ENCODE peak calls at places on chromosomes 12 and 14, in ten cellular contexts. One of them, this sample, is unnamed.

GRCh38 chr14:47278233-47278842 is 397.1 kb downstream of the MDGA2 start:
- DNase-seq in GM04504: no peak
- DNase-seq in PC-3: peak
- DNase-seq in retinal pigment epithelial cell: no peak
- DNase-seq in gastrocnemius medialis: no peak
- DNase-seq in nephron progenitor cell: peak
- DNase-seq in AG08396: peak
- DNase-seq in left ventricle myocardium inferior: no peak
- DNase-seq in activated gamma-delta T cell treated with Interleukin-2 at 50 U/mL for 16 hours: peak
- DNase-seq in renal cortical epithelial cell: peak
- DNase-seq in this sample: peak

GRCh38 chr12:49059385-49060232 is 985 bp downstream of the KMT2D start:
- DNase-seq in GM04504: no peak
- DNase-seq in activated gamma-delta T cell treated with Interleukin-2 at 50 U/mL for 16 hours: no peak
- DNase-seq in gastrocnemius medialis: no peak
- DNase-seq in left ventricle myocardium inferior: no peak
- DNase-seq in PC-3: peak
- DNase-seq in nephron progenitor cell: peak
- DNase-seq in retinal pigment epithelial cell: no peak
- DNase-seq in AG08396: peak
- DNase-seq in renal cortical epithelial cell: no peak
- DNase-seq in this sample: no peak

GRCh38 chr12:94831081-94831747 is 172.3 kb downstream of the NDUFA12 start:
- DNase-seq in retinal pigment epithelial cell: no peak
- DNase-seq in activated gamma-delta T cell treated with Interleukin-2 at 50 U/mL for 16 hours: no peak
- DNase-seq in renal cortical epithelial cell: no peak
- DNase-seq in gastrocnemius medialis: no peak
- DNase-seq in AG08396: no peak
- DNase-seq in PC-3: no peak
- DNase-seq in nephron progenitor cell: no peak
- DNase-seq in GM04504: no peak
- DNase-seq in left ventricle myocardium inferior: no peak
- DNase-seq in this sample: no peak

GRCh38 chr14:88129306-88130056 is 124.5 kb downstream of the GPR65 start:
- DNase-seq in PC-3: peak
- DNase-seq in activated gamma-delta T cell treated with Interleukin-2 at 50 U/mL for 16 hours: no peak
- DNase-seq in retinal pigment epithelial cell: no peak
- DNase-seq in gastrocnemius medialis: peak
- DNase-seq in GM04504: peak
- DNase-seq in left ventricle myocardium inferior: no peak
- DNase-seq in AG08396: peak
- DNase-seq in nephron progenitor cell: no peak
- DNase-seq in renal cortical epithelial cell: no peak
- DNase-seq in this sample: no peak

GRCh38 chr12:104567832-104568490 is 111.2 kb downstream of the CHST11 start:
- DNase-seq in AG08396: no peak
- DNase-seq in nephron progenitor cell: no peak
- DNase-seq in renal cortical epithelial cell: no peak
- DNase-seq in activated gamma-delta T cell treated with Interleukin-2 at 50 U/mL for 16 hours: no peak
- DNase-seq in PC-3: no peak
- DNase-seq in gastrocnemius medialis: no peak
- DNase-seq in left ventricle myocardium inferior: no peak
- DNase-seq in retinal pigment epithelial cell: no peak
- DNase-seq in GM04504: no peak
- DNase-seq in this sample: no peak

GRCh38 chr12:69648476-69648875 is 37.8 kb upstream of the LRRC10 start:
- DNase-seq in GM04504: peak
- DNase-seq in nephron progenitor cell: no peak
- DNase-seq in left ventricle myocardium inferior: no peak
- DNase-seq in AG08396: peak
- DNase-seq in PC-3: peak
- DNase-seq in renal cortical epithelial cell: peak
- DNase-seq in retinal pigment epithelial cell: no peak
- DNase-seq in gastrocnemius medialis: no peak
- DNase-seq in activated gamma-delta T cell treated with Interleukin-2 at 50 U/mL for 16 hours: no peak
- DNase-seq in this sample: no peak

GRCh38 chr14:70094631-70095030 is 94.1 kb downstream of the SLC8A3 start:
- DNase-seq in activated gamma-delta T cell treated with Interleukin-2 at 50 U/mL for 16 hours: no peak
- DNase-seq in retinal pigment epithelial cell: no peak
- DNase-seq in PC-3: no peak
- DNase-seq in AG08396: no peak
- DNase-seq in GM04504: no peak
- DNase-seq in left ventricle myocardium inferior: no peak
- DNase-seq in nephron progenitor cell: no peak
- DNase-seq in gastrocnemius medialis: no peak
- DNase-seq in renal cortical epithelial cell: no peak
- DNase-seq in this sample: no peak

GRCh38 chr14:23300687-23301223 is 1.9 kb downstream of the PPP1R3E start:
- DNase-seq in PC-3: peak
- DNase-seq in GM04504: no peak
- DNase-seq in nephron progenitor cell: no peak
- DNase-seq in gastrocnemius medialis: peak
- DNase-seq in retinal pigment epithelial cell: no peak
- DNase-seq in renal cortical epithelial cell: no peak
- DNase-seq in activated gamma-delta T cell treated with Interleukin-2 at 50 U/mL for 16 hours: no peak
- DNase-seq in AG08396: peak
- DNase-seq in left ventricle myocardium inferior: peak
- DNase-seq in this sample: no peak

GRCh38 chr14:101480022-101480746 is 81.1 kb upstream of the DIO3 start:
- DNase-seq in gastrocnemius medialis: no peak
- DNase-seq in GM04504: no peak
- DNase-seq in PC-3: no peak
- DNase-seq in nephron progenitor cell: no peak
- DNase-seq in renal cortical epithelial cell: no peak
- DNase-seq in AG08396: no peak
- DNase-seq in retinal pigment epithelial cell: no peak
- DNase-seq in activated gamma-delta T cell treated with Interleukin-2 at 50 U/mL for 16 hours: no peak
- DNase-seq in left ventricle myocardium inferior: no peak
- DNase-seq in this sample: no peak

GRCh38 chr12:64304571-64304970 is 82.5 kb upstream of the KICS2 start:
- DNase-seq in retinal pigment epithelial cell: no peak
- DNase-seq in GM04504: no peak
- DNase-seq in nephron progenitor cell: no peak
- DNase-seq in activated gamma-delta T cell treated with Interleukin-2 at 50 U/mL for 16 hours: no peak
- DNase-seq in gastrocnemius medialis: no peak
- DNase-seq in AG08396: no peak
- DNase-seq in left ventricle myocardium inferior: no peak
- DNase-seq in renal cortical epithelial cell: peak
- DNase-seq in PC-3: no peak
- DNase-seq in this sample: no peak

GRCh38 chr14:104291123-104292000 is 153.0 kb downstream of the KIF26A start:
- DNase-seq in PC-3: peak
- DNase-seq in activated gamma-delta T cell treated with Interleukin-2 at 50 U/mL for 16 hours: no peak
- DNase-seq in AG08396: no peak
- DNase-seq in gastrocnemius medialis: peak
- DNase-seq in retinal pigment epithelial cell: no peak
- DNase-seq in GM04504: no peak
- DNase-seq in renal cortical epithelial cell: no peak
- DNase-seq in left ventricle myocardium inferior: peak
- DNase-seq in nephron progenitor cell: no peak
- DNase-seq in this sample: no peak

GRCh38 chr14:54025661-54026060 is 69.0 kb upstream of the BMP4 start:
- DNase-seq in renal cortical epithelial cell: peak
- DNase-seq in gastrocnemius medialis: no peak
- DNase-seq in left ventricle myocardium inferior: no peak
- DNase-seq in retinal pigment epithelial cell: peak
- DNase-seq in GM04504: no peak
- DNase-seq in PC-3: peak
- DNase-seq in nephron progenitor cell: no peak
- DNase-seq in AG08396: peak
- DNase-seq in activated gamma-delta T cell treated with Interleukin-2 at 50 U/mL for 16 hours: no peak
- DNase-seq in this sample: no peak

GRCh38 chr14:36028218-36028617 is 148.3 kb downstream of the PTCSC3 start:
- DNase-seq in GM04504: no peak
- DNase-seq in renal cortical epithelial cell: no peak
- DNase-seq in AG08396: no peak
- DNase-seq in nephron progenitor cell: no peak
- DNase-seq in gastrocnemius medialis: no peak
- DNase-seq in left ventricle myocardium inferior: no peak
- DNase-seq in activated gamma-delta T cell treated with Interleukin-2 at 50 U/mL for 16 hours: no peak
- DNase-seq in PC-3: peak
- DNase-seq in retinal pigment epithelial cell: no peak
- DNase-seq in this sample: no peak

GRCh38 chr14:34872822-34873590 is 2.2 kb downstream of the BAZ1A start:
- DNase-seq in GM04504: peak
- DNase-seq in AG08396: peak
- DNase-seq in gastrocnemius medialis: no peak
- DNase-seq in activated gamma-delta T cell treated with Interleukin-2 at 50 U/mL for 16 hours: no peak
- DNase-seq in nephron progenitor cell: no peak
- DNase-seq in PC-3: no peak
- DNase-seq in retinal pigment epithelial cell: peak
- DNase-seq in left ventricle myocardium inferior: no peak
- DNase-seq in renal cortical epithelial cell: peak
- DNase-seq in this sample: peak

GRCh38 chr12:68944296-68945076 is 11.5 kb upstream of the CPM start:
- DNase-seq in retinal pigment epithelial cell: no peak
- DNase-seq in nephron progenitor cell: no peak
- DNase-seq in gastrocnemius medialis: no peak
- DNase-seq in AG08396: no peak
- DNase-seq in activated gamma-delta T cell treated with Interleukin-2 at 50 U/mL for 16 hours: no peak
- DNase-seq in left ventricle myocardium inferior: no peak
- DNase-seq in GM04504: no peak
- DNase-seq in PC-3: no peak
- DNase-seq in renal cortical epithelial cell: no peak
- DNase-seq in this sample: no peak

GRCh38 chr12:29191267-29191889 is 42.3 kb downstream of the FAR2 start:
- DNase-seq in GM04504: no peak
- DNase-seq in activated gamma-delta T cell treated with Interleukin-2 at 50 U/mL for 16 hours: no peak
- DNase-seq in renal cortical epithelial cell: peak
- DNase-seq in AG08396: no peak
- DNase-seq in gastrocnemius medialis: no peak
- DNase-seq in retinal pigment epithelial cell: no peak
- DNase-seq in PC-3: no peak
- DNase-seq in left ventricle myocardium inferior: no peak
- DNase-seq in nephron progenitor cell: no peak
- DNase-seq in this sample: no peak

GRCh38 chr12:44389038-44389437 is 487.1 kb downstream of the NELL2 start:
- DNase-seq in AG08396: no peak
- DNase-seq in nephron progenitor cell: no peak
- DNase-seq in PC-3: no peak
- DNase-seq in retinal pigment epithelial cell: no peak
- DNase-seq in left ventricle myocardium inferior: no peak
- DNase-seq in gastrocnemius medialis: no peak
- DNase-seq in renal cortical epithelial cell: no peak
- DNase-seq in activated gamma-delta T cell treated with Interleukin-2 at 50 U/mL for 16 hours: no peak
- DNase-seq in GM04504: no peak
- DNase-seq in this sample: no peak

GRCh38 chr12:11075642-11076041 is 13.5 kb upstream of the TAS2R46 start:
- DNase-seq in AG08396: no peak
- DNase-seq in retinal pigment epithelial cell: no peak
- DNase-seq in activated gamma-delta T cell treated with Interleukin-2 at 50 U/mL for 16 hours: no peak
- DNase-seq in renal cortical epithelial cell: no peak
- DNase-seq in PC-3: no peak
- DNase-seq in GM04504: no peak
- DNase-seq in gastrocnemius medialis: no peak
- DNase-seq in left ventricle myocardium inferior: no peak
- DNase-seq in nephron progenitor cell: no peak
- DNase-seq in this sample: no peak

GRCh38 chr14:78606111-78606510 is 435.9 kb downstream of the NRXN3 start:
- DNase-seq in AG08396: peak
- DNase-seq in PC-3: no peak
- DNase-seq in GM04504: peak
- DNase-seq in gastrocnemius medialis: no peak
- DNase-seq in activated gamma-delta T cell treated with Interleukin-2 at 50 U/mL for 16 hours: no peak
- DNase-seq in renal cortical epithelial cell: peak
- DNase-seq in retinal pigment epithelial cell: peak
- DNase-seq in left ventricle myocardium inferior: no peak
- DNase-seq in nephron progenitor cell: no peak
- DNase-seq in this sample: no peak

GRCh38 chr14:33279865-33280264 is 341.2 kb downstream of the NPAS3 start:
- DNase-seq in retinal pigment epithelial cell: no peak
- DNase-seq in gastrocnemius medialis: no peak
- DNase-seq in left ventricle myocardium inferior: no peak
- DNase-seq in activated gamma-delta T cell treated with Interleukin-2 at 50 U/mL for 16 hours: no peak
- DNase-seq in GM04504: no peak
- DNase-seq in nephron progenitor cell: no peak
- DNase-seq in renal cortical epithelial cell: no peak
- DNase-seq in PC-3: no peak
- DNase-seq in AG08396: no peak
- DNase-seq in this sample: no peak

GRCh38 chr12:132295101-132295526 is 34.3 kb downstream of the GALNT9 start:
- DNase-seq in activated gamma-delta T cell treated with Interleukin-2 at 50 U/mL for 16 hours: no peak
- DNase-seq in renal cortical epithelial cell: no peak
- DNase-seq in AG08396: no peak
- DNase-seq in left ventricle myocardium inferior: no peak
- DNase-seq in gastrocnemius medialis: no peak
- DNase-seq in nephron progenitor cell: no peak
- DNase-seq in PC-3: no peak
- DNase-seq in GM04504: no peak
- DNase-seq in retinal pigment epithelial cell: no peak
- DNase-seq in this sample: no peak

GRCh38 chr14:61460063-61460462 is 138.7 kb downstream of the PRKCH start:
- DNase-seq in gastrocnemius medialis: no peak
- DNase-seq in PC-3: peak
- DNase-seq in GM04504: no peak
- DNase-seq in retinal pigment epithelial cell: no peak
- DNase-seq in AG08396: no peak
- DNase-seq in renal cortical epithelial cell: no peak
- DNase-seq in activated gamma-delta T cell treated with Interleukin-2 at 50 U/mL for 16 hours: no peak
- DNase-seq in nephron progenitor cell: no peak
- DNase-seq in left ventricle myocardium inferior: no peak
- DNase-seq in this sample: no peak

GRCh38 chr12:121786441-121786825 is 7.1 kb downstream of the RHOF start:
- DNase-seq in retinal pigment epithelial cell: no peak
- DNase-seq in left ventricle myocardium inferior: no peak
- DNase-seq in PC-3: peak
- DNase-seq in gastrocnemius medialis: peak
- DNase-seq in AG08396: peak
- DNase-seq in GM04504: peak
- DNase-seq in activated gamma-delta T cell treated with Interleukin-2 at 50 U/mL for 16 hours: peak
- DNase-seq in nephron progenitor cell: no peak
- DNase-seq in renal cortical epithelial cell: peak
- DNase-seq in this sample: no peak

GRCh38 chr12:16604853-16605252 is 1.1 kb downstream of the LMO3 start:
- DNase-seq in retinal pigment epithelial cell: no peak
- DNase-seq in activated gamma-delta T cell treated with Interleukin-2 at 50 U/mL for 16 hours: no peak
- DNase-seq in GM04504: no peak
- DNase-seq in gastrocnemius medialis: no peak
- DNase-seq in left ventricle myocardium inferior: no peak
- DNase-seq in AG08396: no peak
- DNase-seq in nephron progenitor cell: peak
- DNase-seq in PC-3: no peak
- DNase-seq in renal cortical epithelial cell: no peak
- DNase-seq in this sample: no peak

GRCh38 chr12:110135012-110135411 is 10.9 kb downstream of the IFT81 start:
- DNase-seq in left ventricle myocardium inferior: no peak
- DNase-seq in nephron progenitor cell: no peak
- DNase-seq in renal cortical epithelial cell: no peak
- DNase-seq in gastrocnemius medialis: no peak
- DNase-seq in retinal pigment epithelial cell: no peak
- DNase-seq in PC-3: peak
- DNase-seq in AG08396: peak
- DNase-seq in GM04504: peak
- DNase-seq in activated gamma-delta T cell treated with Interleukin-2 at 50 U/mL for 16 hours: no peak
- DNase-seq in this sample: no peak

GRCh38 chr12:58819345-58819744 is 101.0 kb downstream of the LRIG3 start:
- DNase-seq in nephron progenitor cell: no peak
- DNase-seq in retinal pigment epithelial cell: no peak
- DNase-seq in left ventricle myocardium inferior: peak
- DNase-seq in renal cortical epithelial cell: no peak
- DNase-seq in gastrocnemius medialis: no peak
- DNase-seq in activated gamma-delta T cell treated with Interleukin-2 at 50 U/mL for 16 hours: no peak
- DNase-seq in PC-3: no peak
- DNase-seq in GM04504: no peak
- DNase-seq in AG08396: no peak
- DNase-seq in this sample: no peak

GRCh38 chr12:101997102-101997501 is 64.7 kb downstream of the WASHC3 start:
- DNase-seq in nephron progenitor cell: no peak
- DNase-seq in retinal pigment epithelial cell: no peak
- DNase-seq in left ventricle myocardium inferior: no peak
- DNase-seq in renal cortical epithelial cell: no peak
- DNase-seq in AG08396: no peak
- DNase-seq in GM04504: no peak
- DNase-seq in PC-3: no peak
- DNase-seq in gastrocnemius medialis: peak
- DNase-seq in activated gamma-delta T cell treated with Interleukin-2 at 50 U/mL for 16 hours: no peak
- DNase-seq in this sample: no peak

GRCh38 chr12:92045852-92046251 is 99.8 kb downstream of the BTG1 start:
- DNase-seq in nephron progenitor cell: no peak
- DNase-seq in renal cortical epithelial cell: no peak
- DNase-seq in AG08396: no peak
- DNase-seq in activated gamma-delta T cell treated with Interleukin-2 at 50 U/mL for 16 hours: no peak
- DNase-seq in retinal pigment epithelial cell: no peak
- DNase-seq in gastrocnemius medialis: no peak
- DNase-seq in left ventricle myocardium inferior: no peak
- DNase-seq in PC-3: no peak
- DNase-seq in GM04504: no peak
- DNase-seq in this sample: no peak